ENCODE peak calls at places on chromosomes 16 and 17, in ten cellular contexts. W is nephron progenitor cell, G is Kasumi-1, C is PC-3, E is neural crest cell, U is NCI-H2171 treated with DMSO at 0.1 percent for 48 hours, N is psoas muscle, I is caudate nucleus, Z is ACHN, R is AG20443. L is an unnamed sample.

GRCh38 chr16:67967956-67968439 is 439 bp downstream of the SLC12A4 start:
- DNase-seq in W (peak; percentile 67), G (peak; percentile 23), C (peak; percentile 18), E (no peak), U (no peak), N (peak; percentile 79), I (no peak), Z (peak; percentile 57), R (peak; percentile 83), L (peak; percentile 19)

GRCh38 chr16:67421030-67421429 is 4.8 kb upstream of the ZDHHC1 start:
- DNase-seq in W (no peak), G (no peak), C (no peak), E (no peak), U (no peak), N (no peak), I (no peak), Z (no peak), R (no peak), L (no peak)

GRCh38 chr16:10314811-10315210 is 71.0 kb upstream of the ATF7IP2 start:
- DNase-seq in W (no peak), G (peak; percentile 10), C (peak; percentile 36), E (no peak), U (no peak), N (no peak), I (no peak), Z (peak; percentile 63), R (no peak), L (peak; percentile 8)

GRCh38 chr17:39607057-39607850 is 466 bp downstream of the NEUROD2 start:
- DNase-seq in W (no peak), G (no peak), C (no peak), E (no peak), U (peak; percentile 21), N (no peak), I (no peak), Z (no peak), R (no peak), L (no peak)

GRCh38 chr17:5877948-5878347 is 192.2 kb upstream of the WSCD1 start:
- DNase-seq in W (no peak), G (no peak), C (peak; percentile 34), E (no peak), U (no peak), N (peak; percentile 82), I (peak; percentile 46), Z (no peak), R (no peak), L (no peak)

GRCh38 chr16:70646260-70647241 is at the start of gene IL34:
- DNase-seq in W (peak; percentile 44), G (no peak), C (no peak), E (no peak), U (peak; percentile 34), N (peak; percentile 93), I (no peak), Z (no peak), R (peak; percentile 11), L (peak; percentile 96)

GRCh38 chr17:21464611-21465021 is 88.5 kb downstream of the KCNJ12 start:
- DNase-seq in W (no peak), G (no peak), C (no peak), E (no peak), U (no peak), N (no peak), I (no peak), Z (no peak), R (no peak), L (no peak)

GRCh38 chr16:12971216-12971615 is 69.8 kb downstream of the SHISA9 start:
- DNase-seq in W (no peak), G (peak; percentile 0), C (peak; percentile 45), E (no peak), U (peak; percentile 99), N (no peak), I (peak; percentile 78), Z (peak; percentile 100), R (no peak), L (peak; percentile 98)

GRCh38 chr17:68832140-68832871 is 122.9 kb downstream of the ABCA8 start:
- DNase-seq in W (no peak), G (no peak), C (no peak), E (no peak), U (no peak), N (peak; percentile 46), I (no peak), Z (no peak), R (no peak), L (no peak)

GRCh38 chr17:47883589-47884426 is 12.2 kb upstream of the SP2 start:
- DNase-seq in W (peak; percentile 63), G (no peak), C (no peak), E (no peak), U (no peak), N (no peak), I (no peak), Z (no peak), R (no peak), L (no peak)

GRCh38 chr17:42321555-42321954 is 33.3 kb downstream of the STAT5A start:
- DNase-seq in W (no peak), G (no peak), C (no peak), E (no peak), U (peak; percentile 99), N (no peak), I (no peak), Z (no peak), R (no peak), L (no peak)

GRCh38 chr17:9356488-9356911 is 219.1 kb downstream of the STX8 start:
- DNase-seq in W (peak; percentile 8), G (peak; percentile 48), C (no peak), E (no peak), U (no peak), N (no peak), I (no peak), Z (no peak), R (no peak), L (no peak)

GRCh38 chr17:76706817-76707216 is 3.9 kb downstream of the MXRA7 start:
- DNase-seq in W (no peak), G (no peak), C (no peak), E (no peak), U (peak; percentile 32), N (no peak), I (no peak), Z (no peak), R (no peak), L (no peak)

GRCh38 chr17:63647065-63647725 is 25.0 kb downstream of the MAP3K3 start:
- DNase-seq in W (no peak), G (no peak), C (peak; percentile 81), E (no peak), U (no peak), N (no peak), I (no peak), Z (peak; percentile 68), R (peak; percentile 41), L (peak; percentile 32)

GRCh38 chr17:51869387-51869786 is 289.1 kb downstream of the CA10 start:
- DNase-seq in W (peak; percentile 69), G (peak; percentile 42), C (peak; percentile 64), E (peak; percentile 53), U (no peak), N (no peak), I (no peak), Z (peak; percentile 56), R (no peak), L (peak; percentile 5)

GRCh38 chr16:4021070-4021779 is 95.0 kb downstream of the ADCY9 start:
- DNase-seq in W (no peak), G (no peak), C (peak; percentile 69), E (no peak), U (peak; percentile 24), N (no peak), I (no peak), Z (peak; percentile 81), R (no peak), L (no peak)

GRCh38 chr16:74140557-74140956 is 156.1 kb upstream of the PSMD7 start:
- DNase-seq in W (no peak), G (no peak), C (no peak), E (no peak), U (no peak), N (no peak), I (no peak), Z (no peak), R (no peak), L (no peak)

GRCh38 chr16:22250522-22250921 is 44.4 kb downstream of the EEF2K start:
- DNase-seq in W (no peak), G (no peak), C (no peak), E (no peak), U (no peak), N (peak; percentile 64), I (no peak), Z (no peak), R (peak; percentile 30), L (no peak)

GRCh38 chr16:87829123-87829980 is 40.0 kb downstream of the SLC7A5 start:
- DNase-seq in W (no peak), G (no peak), C (no peak), E (no peak), U (peak; percentile 70), N (no peak), I (no peak), Z (no peak), R (no peak), L (no peak)

GRCh38 chr17:65283704-65284103 is 146.5 kb downstream of the RGS9 start:
- DNase-seq in W (no peak), G (no peak), C (peak; percentile 97), E (no peak), U (no peak), N (no peak), I (no peak), Z (no peak), R (no peak), L (no peak)

GRCh38 chr17:6384481-6384880 is 50.4 kb downstream of the AIPL1 start:
- DNase-seq in W (no peak), G (no peak), C (no peak), E (no peak), U (no peak), N (no peak), I (no peak), Z (no peak), R (no peak), L (no peak)

GRCh38 chr17:62871291-62871690 is 63.2 kb upstream of the MARCHF10 start:
- DNase-seq in W (no peak), G (no peak), C (no peak), E (no peak), U (no peak), N (no peak), I (no peak), Z (no peak), R (no peak), L (no peak)

GRCh38 chr17:71496552-71496951 is 624.3 kb upstream of the SOX9 start:
- DNase-seq in W (no peak), G (no peak), C (no peak), E (no peak), U (no peak), N (no peak), I (no peak), Z (no peak), R (peak; percentile 35), L (peak; percentile 61)

GRCh38 chr16:57648125-57648524 is 19.7 kb downstream of the ADGRG1 start:
- DNase-seq in W (no peak), G (no peak), C (no peak), E (no peak), U (no peak), N (no peak), I (no peak), Z (no peak), R (no peak), L (no peak)